ENCODE peak calls at places on chromosomes 1 and 21, in seven cellular contexts. One of them, this sample, is unnamed.
A peak's percentile ranks its signal among the peaks of the same experiment; 100 is the strongest.

GRCh38 chr21:35585155-35585554 is 475.2 kb downstream of the SETD4 start:
- DNase-seq in PC-3: no peak
- DNase-seq in IMR-90: peak; percentile 37
- DNase-seq in HepG2: no peak
- DNase-seq in HCT116: no peak
- DNase-seq in endodermal cell: no peak
- DNase-seq in NT2/D1: no peak
- DNase-seq in this sample: no peak

GRCh38 chr21:44949161-44950015 is 9.6 kb downstream of the SLX9 start:
- DNase-seq in HCT116: peak; percentile 42
- DNase-seq in NT2/D1: peak; percentile 84
- DNase-seq in PC-3: peak; percentile 81
- DNase-seq in IMR-90: peak; percentile 76
- DNase-seq in endodermal cell: peak; percentile 98
- DNase-seq in HepG2: peak; percentile 57
- DNase-seq in this sample: peak; percentile 94

GRCh38 chr1:229693124-229693523 is 67.1 kb downstream of the URB2 start:
- DNase-seq in HepG2: no peak
- DNase-seq in IMR-90: no peak
- DNase-seq in HCT116: no peak
- DNase-seq in NT2/D1: no peak
- DNase-seq in endodermal cell: no peak
- DNase-seq in PC-3: no peak
- DNase-seq in this sample: no peak

GRCh38 chr1:187491082-187491720 is 662.5 kb downstream of the PLA2G4A start:
- DNase-seq in HepG2: peak; percentile 45
- DNase-seq in IMR-90: peak; percentile 98
- DNase-seq in endodermal cell: no peak
- DNase-seq in HCT116: no peak
- DNase-seq in PC-3: peak; percentile 70
- DNase-seq in NT2/D1: no peak
- DNase-seq in this sample: no peak

GRCh38 chr1:154714638-154715037 is 106.7 kb upstream of the ADAR start:
- DNase-seq in endodermal cell: no peak
- DNase-seq in HepG2: peak; percentile 24
- DNase-seq in NT2/D1: no peak
- DNase-seq in IMR-90: peak; percentile 10
- DNase-seq in PC-3: peak; percentile 32
- DNase-seq in HCT116: no peak
- DNase-seq in this sample: no peak

GRCh38 chr1:22229374-22229773 is 86.5 kb upstream of the WNT4 start:
- DNase-seq in endodermal cell: no peak
- DNase-seq in IMR-90: peak; percentile 51
- DNase-seq in HCT116: no peak
- DNase-seq in PC-3: peak; percentile 87
- DNase-seq in NT2/D1: no peak
- DNase-seq in HepG2: no peak
- DNase-seq in this sample: no peak

GRCh38 chr1:30727796-30728195 is 4.4 kb upstream of the MATN1 start:
- DNase-seq in HepG2: no peak
- DNase-seq in endodermal cell: no peak
- DNase-seq in IMR-90: peak; percentile 66
- DNase-seq in HCT116: no peak
- DNase-seq in NT2/D1: peak; percentile 52
- DNase-seq in PC-3: peak; percentile 31
- DNase-seq in this sample: no peak

GRCh38 chr1:229570305-229570704 is 11.8 kb upstream of the ABCB10 start:
- DNase-seq in HepG2: no peak
- DNase-seq in NT2/D1: no peak
- DNase-seq in IMR-90: no peak
- DNase-seq in HCT116: no peak
- DNase-seq in PC-3: no peak
- DNase-seq in endodermal cell: no peak
- DNase-seq in this sample: no peak

GRCh38 chr1:111582644-111583618 is 36.7 kb upstream of the RAP1A start:
- DNase-seq in HCT116: no peak
- DNase-seq in NT2/D1: no peak
- DNase-seq in IMR-90: no peak
- DNase-seq in endodermal cell: no peak
- DNase-seq in PC-3: no peak
- DNase-seq in HepG2: no peak
- DNase-seq in this sample: no peak

GRCh38 chr1:182633657-182634281 is 29.6 kb upstream of the RGS16 start:
- DNase-seq in NT2/D1: no peak
- DNase-seq in PC-3: no peak
- DNase-seq in HCT116: no peak
- DNase-seq in endodermal cell: no peak
- DNase-seq in HepG2: no peak
- DNase-seq in IMR-90: no peak
- DNase-seq in this sample: no peak

GRCh38 chr1:109625601-109626560 is 6.2 kb downstream of the AMPD2 start:
- DNase-seq in IMR-90: no peak
- DNase-seq in HepG2: no peak
- DNase-seq in PC-3: no peak
- DNase-seq in HCT116: no peak
- DNase-seq in endodermal cell: peak; percentile 48
- DNase-seq in NT2/D1: no peak
- DNase-seq in this sample: peak; percentile 80

GRCh38 chr1:15207031-15207828 is 39.8 kb upstream of the FHAD1 start:
- DNase-seq in endodermal cell: peak; percentile 71
- DNase-seq in HepG2: no peak
- DNase-seq in NT2/D1: no peak
- DNase-seq in HCT116: no peak
- DNase-seq in IMR-90: no peak
- DNase-seq in PC-3: no peak
- DNase-seq in this sample: no peak

GRCh38 chr1:84426376-84426775 is 28.1 kb downstream of the DNASE2B start:
- DNase-seq in PC-3: no peak
- DNase-seq in endodermal cell: no peak
- DNase-seq in HepG2: no peak
- DNase-seq in HCT116: no peak
- DNase-seq in NT2/D1: no peak
- DNase-seq in IMR-90: no peak
- DNase-seq in this sample: no peak

GRCh38 chr1:177927021-177927596 is 42.7 kb downstream of the SEC16B start:
- DNase-seq in endodermal cell: no peak
- DNase-seq in PC-3: peak; percentile 79
- DNase-seq in HCT116: no peak
- DNase-seq in IMR-90: peak; percentile 97
- DNase-seq in NT2/D1: no peak
- DNase-seq in HepG2: no peak
- DNase-seq in this sample: no peak

GRCh38 chr1:175297291-175297690 is 104.7 kb upstream of the KIAA0040 start:
- DNase-seq in NT2/D1: no peak
- DNase-seq in HCT116: no peak
- DNase-seq in IMR-90: no peak
- DNase-seq in endodermal cell: no peak
- DNase-seq in HepG2: no peak
- DNase-seq in PC-3: no peak
- DNase-seq in this sample: no peak

GRCh38 chr1:187092104-187092503 is 263.4 kb downstream of the PLA2G4A start:
- DNase-seq in HCT116: no peak
- DNase-seq in NT2/D1: no peak
- DNase-seq in HepG2: no peak
- DNase-seq in PC-3: no peak
- DNase-seq in IMR-90: no peak
- DNase-seq in endodermal cell: no peak
- DNase-seq in this sample: no peak

GRCh38 chr21:34807146-34807880 is 138.5 kb downstream of the CLIC6 start:
- DNase-seq in PC-3: peak; percentile 89
- DNase-seq in HepG2: no peak
- DNase-seq in endodermal cell: peak; percentile 73
- DNase-seq in NT2/D1: peak; percentile 50
- DNase-seq in HCT116: no peak
- DNase-seq in IMR-90: peak; percentile 97
- DNase-seq in this sample: no peak

GRCh38 chr1:234722904-234723588 is 113.1 kb upstream of the IRF2BP2 start:
- DNase-seq in endodermal cell: peak; percentile 60
- DNase-seq in NT2/D1: no peak
- DNase-seq in HCT116: peak; percentile 79
- DNase-seq in IMR-90: peak; percentile 87
- DNase-seq in HepG2: peak; percentile 82
- DNase-seq in PC-3: peak; percentile 73
- DNase-seq in this sample: peak; percentile 89

GRCh38 chr21:46295996-46296752 is 10.0 kb downstream of the YBEY start:
- DNase-seq in PC-3: no peak
- DNase-seq in NT2/D1: no peak
- DNase-seq in endodermal cell: peak; percentile 73
- DNase-seq in IMR-90: peak; percentile 32
- DNase-seq in HepG2: peak; percentile 91
- DNase-seq in HCT116: no peak
- DNase-seq in this sample: peak; percentile 93

GRCh38 chr1:156401175-156401574 is 32.2 kb downstream of the RHBG start:
- DNase-seq in NT2/D1: no peak
- DNase-seq in HepG2: no peak
- DNase-seq in HCT116: no peak
- DNase-seq in IMR-90: no peak
- DNase-seq in PC-3: no peak
- DNase-seq in endodermal cell: no peak
- DNase-seq in this sample: no peak

GRCh38 chr21:45326169-45326833 is 38.6 kb upstream of the POFUT2 start:
- DNase-seq in HCT116: no peak
- DNase-seq in PC-3: no peak
- DNase-seq in IMR-90: peak; percentile 42
- DNase-seq in endodermal cell: peak; percentile 51
- DNase-seq in NT2/D1: no peak
- DNase-seq in HepG2: no peak
- DNase-seq in this sample: peak; percentile 66

GRCh38 chr1:224647449-224647848 is 31.3 kb downstream of the CNIH3 start:
- DNase-seq in NT2/D1: no peak
- DNase-seq in endodermal cell: no peak
- DNase-seq in PC-3: no peak
- DNase-seq in HepG2: no peak
- DNase-seq in HCT116: no peak
- DNase-seq in IMR-90: no peak
- DNase-seq in this sample: no peak

GRCh38 chr1:224459051-224459450 is 24.5 kb upstream of the WDR26 start:
- DNase-seq in PC-3: no peak
- DNase-seq in NT2/D1: no peak
- DNase-seq in HepG2: no peak
- DNase-seq in IMR-90: no peak
- DNase-seq in endodermal cell: no peak
- DNase-seq in HCT116: no peak
- DNase-seq in this sample: no peak

GRCh38 chr1:98991127-98992003 is 13.3 kb downstream of the PLPPR5 start:
- DNase-seq in HepG2: peak; percentile 21
- DNase-seq in HCT116: peak; percentile 40
- DNase-seq in NT2/D1: no peak
- DNase-seq in PC-3: peak; percentile 81
- DNase-seq in IMR-90: peak; percentile 93
- DNase-seq in endodermal cell: no peak
- DNase-seq in this sample: no peak

DNA sequence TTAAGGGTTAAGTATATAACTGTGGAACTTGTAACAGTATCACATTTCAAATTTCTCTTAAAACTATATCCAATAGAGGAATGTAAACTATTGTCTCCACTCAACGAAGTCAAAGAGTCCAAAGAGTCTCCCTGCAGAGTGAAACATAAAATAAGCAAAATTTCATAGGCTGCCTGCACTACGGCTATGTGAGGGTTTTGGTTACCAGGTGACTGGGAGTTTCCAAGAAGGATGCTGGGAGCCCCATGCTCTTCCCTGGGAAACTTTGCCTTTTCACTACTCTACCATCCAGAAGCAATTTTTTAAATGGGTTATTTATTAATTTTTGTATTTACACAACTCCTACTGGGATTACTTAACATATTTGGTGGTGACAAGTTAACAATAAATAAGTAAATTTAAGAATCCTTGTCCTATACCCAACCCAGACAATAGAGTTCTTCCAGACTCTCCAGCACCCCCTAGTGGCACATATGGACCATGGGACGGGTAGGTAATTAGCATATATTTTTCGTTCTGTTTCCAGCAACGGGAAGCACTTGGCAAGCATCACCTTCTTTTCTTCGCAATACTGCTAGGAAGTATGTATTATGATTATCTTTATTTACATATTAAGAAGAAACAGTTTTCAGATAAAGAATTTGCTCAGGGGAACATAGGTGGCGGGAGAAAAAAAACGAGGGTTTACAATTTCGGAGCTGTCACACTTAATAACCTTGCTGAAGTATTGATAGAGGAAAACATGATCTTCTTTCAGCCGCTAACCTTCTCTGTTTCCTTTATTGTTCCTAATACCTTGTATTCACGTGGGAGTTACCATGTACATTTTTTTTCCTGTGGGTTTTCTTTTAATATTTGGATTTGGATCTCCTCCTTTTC is 3.5 kb downstream of the FMO2 start:
- DNase-seq in PC-3: peak; percentile 85
- DNase-seq in NT2/D1: peak; percentile 63
- DNase-seq in HCT116: peak; percentile 24
- DNase-seq in HepG2: peak; percentile 43
- DNase-seq in endodermal cell: peak; percentile 74
- DNase-seq in IMR-90: peak; percentile 65
- DNase-seq in this sample: no peak
- H3K4me3 ChIP-seq in PC-3: no peak overlapping the region
- H3K4me3 ChIP-seq in NT2/D1: no peak overlapping the region
- H3K4me3 ChIP-seq in HCT116: no peak overlapping the region
- H3K4me3 ChIP-seq in HepG2: no peak overlapping the region
- H3K4me3 ChIP-seq in endodermal cell: no peak overlapping the region
- H3K4me3 ChIP-seq in IMR-90: no peak overlapping the region
- H3K4me3 ChIP-seq in this sample: peak overlapping the region; percentile 23

GRCh38 chr1:235766794-235767285 is 99.9 kb downstream of the LYST start:
- DNase-seq in HepG2: no peak
- DNase-seq in endodermal cell: no peak
- DNase-seq in IMR-90: no peak
- DNase-seq in PC-3: no peak
- DNase-seq in HCT116: no peak
- DNase-seq in NT2/D1: no peak
- DNase-seq in this sample: no peak
- H3K36me3 ChIP-seq in HepG2: no peaks in the 10 kb centered on the region
- H3K36me3 ChIP-seq in endodermal cell: no peaks in the 10 kb centered on the region
- H3K36me3 ChIP-seq in IMR-90: no peaks in the 10 kb centered on the region
- H3K36me3 ChIP-seq in PC-3: no peaks in the 10 kb centered on the region
- H3K36me3 ChIP-seq in HCT116: no peaks in the 10 kb centered on the region
- H3K36me3 ChIP-seq in NT2/D1: no peaks in the 10 kb centered on the region
- H3K36me3 ChIP-seq in this sample: peaks cover 10% of the 10 kb centered on the region

GRCh38 chr1:113947388-113948107 is 18.4 kb downstream of the HIPK1 start:
- DNase-seq in IMR-90: no peak
- DNase-seq in endodermal cell: no peak
- DNase-seq in NT2/D1: no peak
- DNase-seq in HepG2: no peak
- DNase-seq in PC-3: no peak
- DNase-seq in HCT116: no peak
- DNase-seq in this sample: no peak
- H3K9ac ChIP-seq in IMR-90: no peak overlapping the region
- H3K9ac ChIP-seq in endodermal cell: no peak overlapping the region
- H3K9ac ChIP-seq in NT2/D1: no peak overlapping the region
- H3K9ac ChIP-seq in HepG2: peak overlapping the region; percentile 36
- H3K9ac ChIP-seq in PC-3: no peak overlapping the region
- H3K9ac ChIP-seq in HCT116: no peak overlapping the region
- H3K9ac ChIP-seq in this sample: no peak overlapping the region

DNA sequence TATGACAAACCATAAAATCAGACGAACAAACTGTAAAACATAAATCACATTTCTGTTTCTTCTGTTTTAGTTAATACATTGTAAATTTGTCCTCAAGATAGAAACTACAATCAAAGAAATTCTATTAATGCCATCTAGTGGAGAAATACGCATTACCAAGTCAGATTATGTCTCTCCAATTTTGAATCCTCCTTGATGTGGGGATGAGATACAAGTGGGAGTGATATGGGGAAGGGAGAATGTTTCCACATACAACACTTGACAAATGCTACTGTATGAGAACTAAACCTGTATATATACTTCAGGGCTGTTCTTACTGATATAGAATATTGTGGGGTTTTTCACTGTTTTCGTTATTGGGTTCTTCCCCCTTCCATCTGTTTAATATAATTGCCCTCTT is 2.6 kb downstream of the HFM1 start:
- DNase-seq in IMR-90: peak; percentile 20
- DNase-seq in HepG2: peak; percentile 3
- DNase-seq in HCT116: no peak
- DNase-seq in endodermal cell: no peak
- DNase-seq in NT2/D1: no peak
- DNase-seq in PC-3: peak; percentile 55
- DNase-seq in this sample: no peak
- H3K4me3 ChIP-seq in IMR-90: no peak overlapping the region
- H3K4me3 ChIP-seq in HepG2: no peak overlapping the region
- H3K4me3 ChIP-seq in HCT116: no peak overlapping the region
- H3K4me3 ChIP-seq in endodermal cell: no peak overlapping the region
- H3K4me3 ChIP-seq in NT2/D1: no peak overlapping the region
- H3K4me3 ChIP-seq in PC-3: no peak overlapping the region
- H3K4me3 ChIP-seq in this sample: no peak overlapping the region

This sample was measured in kidney.